ENCODE peak calls at places on chromosomes 1 and 21, in five cellular contexts. D is uterus, A is AG04450, L is H9, W is foreskin fibroblast. U is an unnamed sample.

GRCh38 chr1:227749225-227749624 is 14.0 kb downstream of the SNAP47 start:
- DNase-seq in D (no peak), A (no peak), L (no peak), W (no peak), U (no peak)

GRCh38 chr1:36326499-36326898 is 3.1 kb upstream of the EVA1B start:
- DNase-seq in D (no peak), A (no peak), L (no peak), W (no peak), U (peak)

GRCh38 chr1:91526496-91526895 is 25.8 kb downstream of the CDC7 start:
- DNase-seq in D (no peak), A (peak), L (no peak), W (peak), U (no peak)

GRCh38 chr1:1550591-1551432 is 10.4 kb upstream of the TMEM240 start:
- DNase-seq in D (no peak), A (no peak), L (no peak), W (peak), U (no peak)

GRCh38 chr1:158095737-158096335 is 84.9 kb upstream of the CD1D start:
- DNase-seq in D (no peak), A (no peak), L (peak), W (no peak), U (peak)

GRCh38 chr1:173420330-173420806 is 56.8 kb upstream of the PRDX6 start:
- DNase-seq in D (peak), A (peak), L (peak), W (peak), U (peak)

GRCh38 chr21:42973309-42973990 is 912 bp upstream of the PKNOX1 start:
- DNase-seq in D (peak), A (no peak), L (peak), W (no peak), U (no peak)

GRCh38 chr1:194731025-194731424 is 1544.6 kb upstream of the B3GALT2 start:
- DNase-seq in D (no peak), A (no peak), L (no peak), W (no peak), U (peak)

GRCh38 chr1:217857061-217857460 is 225.9 kb downstream of the SPATA17 start:
- DNase-seq in D (no peak), A (no peak), L (no peak), W (no peak), U (no peak)

GRCh38 chr21:37758997-37759396 is 157.3 kb downstream of the KCNJ6 start:
- DNase-seq in D (no peak), A (peak), L (peak), W (peak), U (peak)
- TF ChIP-seq CTCF in D (no peak), A (peak), L (peak), W (peak), U (peak)

GRCh38 chr1:203638914-203639313 is 12.3 kb downstream of the ATP2B4 start:
- DNase-seq in D (no peak), A (no peak), L (no peak), W (no peak), U (no peak)
- TF ChIP-seq CTCF in D (no peak), A (no peak), L (no peak), W (no peak), U (no peak)

DNA sequence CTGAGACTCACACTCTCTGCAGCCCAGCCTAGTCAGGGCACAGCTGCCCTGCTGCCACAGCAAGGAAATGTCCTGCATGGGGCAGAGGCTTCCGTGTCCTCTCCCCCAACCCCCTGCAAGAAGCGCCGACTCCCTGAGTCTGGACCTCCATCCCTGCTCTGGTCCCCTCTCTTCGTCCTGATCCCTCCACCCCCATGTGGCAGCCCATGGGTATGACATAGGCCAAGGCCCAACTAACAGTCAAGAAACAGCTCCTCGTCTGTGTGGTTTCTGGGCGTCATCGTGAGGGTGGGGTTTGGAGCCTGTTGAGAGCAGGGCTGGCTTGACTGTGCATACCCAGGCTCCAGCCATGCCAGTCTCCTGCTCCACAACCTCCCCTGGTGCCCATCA is 19.5 kb downstream of the FAAH start:
- DNase-seq in D (no peak), A (no peak), L (peak), W (no peak), U (no peak)
- TF ChIP-seq CTCF in D (no peak), A (peak), L (peak), W (peak), U (peak)

GRCh38 chr1:45687753-45688737 is at the start of gene TMEM69:
- DNase-seq in D (peak), A (peak), L (peak), W (peak), U (peak)
- TF ChIP-seq CTCF in D (no peak), A (peak), L (peak), W (no peak), U (peak)

DNA sequence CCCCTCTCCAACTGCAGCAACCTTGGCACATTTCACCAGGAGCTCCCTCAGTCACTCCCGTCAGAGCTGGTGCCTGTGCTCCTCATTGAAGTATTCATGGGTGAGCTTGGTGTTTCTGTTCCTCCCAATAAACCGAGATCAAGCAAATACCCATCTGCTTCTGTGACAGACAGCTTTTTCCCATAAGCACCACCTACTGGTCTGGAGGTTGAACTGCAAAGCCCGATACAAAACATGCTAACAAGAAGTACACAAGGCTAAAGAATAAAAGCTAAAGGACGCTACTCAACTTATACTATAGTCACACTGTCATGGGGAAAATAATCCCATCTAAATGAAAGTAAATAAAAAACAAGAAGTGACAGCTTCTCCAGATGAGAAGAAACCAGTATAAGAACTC is 111.9 kb upstream of the C21orf91 start:
- DNase-seq in D (no peak), A (no peak), L (no peak), W (no peak), U (no peak)
- TF ChIP-seq CTCF in D (no peak), A (peak), L (peak), W (no peak), U (peak)

GRCh38 chr1:54950361-54951163 is 29.9 kb upstream of the TMEM61 start:
- DNase-seq in D (peak), A (peak), L (peak), W (peak), U (peak)
- TF ChIP-seq CTCF in D (peak), A (peak), L (peak), W (peak), U (peak)

DNA sequence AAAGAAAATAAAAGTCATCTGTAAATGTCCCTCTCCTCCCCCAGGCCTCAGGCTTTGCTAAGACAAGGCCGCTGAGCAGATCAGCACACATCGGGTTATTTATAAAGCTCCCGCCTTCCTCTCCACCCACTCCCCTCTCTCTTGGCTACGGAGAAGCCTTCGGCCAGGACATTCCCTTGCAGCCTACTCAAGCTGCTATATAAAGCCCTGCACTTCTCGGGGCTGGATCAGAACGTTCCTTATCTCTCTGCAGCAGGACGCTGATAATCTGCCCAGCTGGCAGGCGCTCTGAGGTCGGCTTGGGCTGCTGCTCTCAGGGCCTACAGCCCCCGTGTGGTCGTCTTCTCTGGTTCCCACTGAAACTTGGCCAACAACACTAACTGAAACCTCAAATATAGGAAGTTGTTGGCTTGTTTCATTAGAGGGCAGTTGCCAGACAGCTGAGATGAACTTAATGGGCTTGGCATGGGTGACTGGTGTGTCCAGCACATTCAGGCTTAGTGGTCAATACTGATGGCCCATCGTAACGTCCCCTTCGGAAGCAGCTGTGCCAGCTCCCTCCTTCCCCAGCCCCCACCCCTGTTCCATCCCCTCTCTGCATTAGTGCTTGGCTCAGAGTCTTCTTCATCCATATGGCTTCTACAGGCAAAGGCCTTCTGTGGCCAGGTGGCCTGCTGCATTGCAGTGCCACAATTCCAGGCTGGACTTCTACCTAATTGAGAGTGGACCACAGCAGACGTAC is 64.6 kb downstream of the IER5 start:
- DNase-seq in D (peak), A (peak), L (no peak), W (peak), U (peak)
- TF ChIP-seq CTCF in D (peak), A (peak), L (peak), W (peak), U (no peak)

DNA sequence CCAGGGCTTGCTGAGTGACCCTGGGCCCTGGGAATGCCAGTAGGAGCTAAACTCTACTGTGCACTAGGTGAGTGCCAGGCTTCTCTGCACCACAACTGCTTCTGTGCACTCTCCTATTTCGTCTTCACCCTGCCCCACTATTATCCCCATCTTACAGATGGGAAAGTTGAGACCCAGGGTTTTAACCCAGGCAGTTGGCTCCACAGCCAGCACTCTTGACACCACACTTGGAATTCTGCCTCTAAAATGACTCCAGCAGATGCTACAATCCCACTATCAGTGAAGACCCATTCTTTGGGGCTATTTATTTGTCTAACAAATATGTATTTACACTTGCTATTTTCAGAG is 56.1 kb downstream of the FOXO6 start:
- DNase-seq in D (no peak), A (no peak), L (no peak), W (no peak), U (no peak)
- TF ChIP-seq CTCF in D (no peak), A (no peak), L (no peak), W (no peak), U (no peak)

DNA sequence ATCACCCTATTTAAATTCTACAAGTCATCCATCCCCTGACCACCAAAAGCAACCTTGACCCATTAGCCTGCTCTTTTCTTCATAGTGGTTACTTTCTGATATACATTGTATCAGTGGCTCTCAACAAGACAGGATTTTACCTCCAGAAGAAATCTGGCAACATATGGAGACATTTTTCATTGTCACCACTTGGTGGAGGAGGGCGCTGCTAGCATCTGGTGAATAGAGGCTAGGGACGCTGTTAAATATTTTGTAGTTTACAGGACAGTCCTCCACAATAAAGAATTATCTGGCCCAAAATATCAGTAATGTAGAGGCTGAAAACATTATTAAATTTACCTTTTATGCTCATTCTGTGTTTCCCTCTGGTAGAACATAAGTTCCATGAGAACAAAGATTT is 6.1 kb downstream of the HSPA13 start:
- DNase-seq in D (no peak), A (no peak), L (no peak), W (no peak), U (no peak)
- TF ChIP-seq CTCF in D (no peak), A (no peak), L (peak), W (no peak), U (no peak)